ENCODE peak calls at places on chromosomes 2 and 18, in four cellular contexts. H is cardiac muscle cell; Z is GF-D8; G is activated CD8-positive, alpha-beta memory T cell treated with anti-CD3 and anti-CD28 coated beads for 24 hours. V is an unnamed sample.
A peak's percentile ranks its signal among the peaks of the same experiment; 100 is the strongest.

GRCh38 chr2:218991674-218992168 is 1.5 kb downstream of the CRYBA2 start:
- DNase-seq in H (peak; percentile 54), Z (no peak), G (no peak), V (no peak)

GRCh38 chr18:79950440-79951341 is 762 bp downstream of the SLC66A2 start:
- DNase-seq in H (peak; percentile 36), Z (no peak), G (no peak), V (no peak)

GRCh38 chr2:68774569-68775271 is 40.1 kb downstream of the ARHGAP25 start:
- DNase-seq in H (peak; percentile 81), Z (peak; percentile 92), G (peak; percentile 83), V (peak; percentile 78)

GRCh38 chr2:140718999-140719398 is 1411.8 kb downstream of the LRP1B start:
- DNase-seq in H (no peak), Z (no peak), G (no peak), V (no peak)

GRCh38 chr2:219512524-219513216 is 1.6 kb upstream of the ASIC4 start:
- DNase-seq in H (no peak), Z (no peak), G (no peak), V (no peak)

GRCh38 chr18:10045296-10045891 is 131.6 kb downstream of the VAPA start:
- DNase-seq in H (no peak), Z (no peak), G (no peak), V (no peak)

GRCh38 chr2:66305714-66306113 is 129.2 kb upstream of the MEIS1 start:
- DNase-seq in H (peak; percentile 3), Z (no peak), G (no peak), V (peak; percentile 80)

GRCh38 chr2:127107622-127107999 is 657 bp upstream of the BIN1 start:
- DNase-seq in H (peak; percentile 37), Z (no peak), G (peak; percentile 58), V (peak; percentile 57)

GRCh38 chr2:94759211-94759610 is 112.0 kb upstream of the TEKT4 start:
- DNase-seq in H (no peak), Z (no peak), G (no peak), V (peak; percentile 36)

V was measured in right atrium auricular region.